ENCODE peak calls at places on chromosome 20, in six cellular contexts. H is body of pancreas, K is upper lobe of left lung, W is AG04450, N is right cardiac atrium, S is LNCaP clone FGC. F is an unnamed sample.

GRCh38 chr20:40276291-40276690 is 412.7 kb downstream of the MAFB start:
- DNase-seq in K (no peak), S (no peak), W (no peak), N (peak), H (no peak), F (no peak)

GRCh38 chr20:3226864-3227263 is 12.1 kb downstream of the SLC4A11 start:
- DNase-seq in K (no peak), H (no peak), S (no peak), N (no peak), W (no peak), F (no peak)

GRCh38 chr20:35523298-35523888 is 6.1 kb downstream of the C20orf173 start:
- DNase-seq in K (no peak), H (peak), N (no peak), S (no peak), W (no peak), F (no peak)

GRCh38 chr20:62190639-62191411 is 8.0 kb downstream of the MTG2 start:
- DNase-seq in K (no peak), N (no peak), W (no peak), H (no peak), S (no peak), F (no peak)

GRCh38 chr20:61437280-61438206 is 185.5 kb downstream of the CDH4 start:
- DNase-seq in N (peak), H (no peak), S (no peak), K (no peak), W (peak), F (no peak)

GRCh38 chr20:6502219-6502618 is 265.3 kb upstream of the BMP2 start:
- DNase-seq in K (no peak), H (no peak), W (no peak), S (no peak), N (no peak), F (no peak)

GRCh38 chr20:10513931-10514575 is 78.9 kb downstream of the SLX4IP start:
- DNase-seq in S (no peak), H (no peak), W (no peak), N (no peak), K (no peak), F (no peak)

GRCh38 chr20:12976720-12977633 is 31.8 kb upstream of the SPTLC3 start:
- DNase-seq in K (no peak), N (no peak), H (no peak), S (no peak), W (no peak), F (no peak)

GRCh38 chr20:58833921-58834320 is 16.8 kb downstream of the GNAS-AS1 start:
- DNase-seq in H (no peak), W (no peak), S (no peak), K (peak), N (no peak), F (no peak)

GRCh38 chr20:44104807-44105517 is 82.0 kb downstream of the JPH2 start:
- DNase-seq in H (peak), S (peak), N (no peak), W (peak), K (no peak), F (no peak)

GRCh38 chr20:60046011-60046413 is 87.8 kb downstream of the CDH26 start:
- DNase-seq in N (no peak), S (no peak), K (no peak), H (no peak), W (no peak), F (peak)

GRCh38 chr20:58306421-58307261 is 2.9 kb upstream of the RAB22A start:
- DNase-seq in K (no peak), H (peak), S (no peak), W (peak), N (no peak), F (no peak)

DNA sequence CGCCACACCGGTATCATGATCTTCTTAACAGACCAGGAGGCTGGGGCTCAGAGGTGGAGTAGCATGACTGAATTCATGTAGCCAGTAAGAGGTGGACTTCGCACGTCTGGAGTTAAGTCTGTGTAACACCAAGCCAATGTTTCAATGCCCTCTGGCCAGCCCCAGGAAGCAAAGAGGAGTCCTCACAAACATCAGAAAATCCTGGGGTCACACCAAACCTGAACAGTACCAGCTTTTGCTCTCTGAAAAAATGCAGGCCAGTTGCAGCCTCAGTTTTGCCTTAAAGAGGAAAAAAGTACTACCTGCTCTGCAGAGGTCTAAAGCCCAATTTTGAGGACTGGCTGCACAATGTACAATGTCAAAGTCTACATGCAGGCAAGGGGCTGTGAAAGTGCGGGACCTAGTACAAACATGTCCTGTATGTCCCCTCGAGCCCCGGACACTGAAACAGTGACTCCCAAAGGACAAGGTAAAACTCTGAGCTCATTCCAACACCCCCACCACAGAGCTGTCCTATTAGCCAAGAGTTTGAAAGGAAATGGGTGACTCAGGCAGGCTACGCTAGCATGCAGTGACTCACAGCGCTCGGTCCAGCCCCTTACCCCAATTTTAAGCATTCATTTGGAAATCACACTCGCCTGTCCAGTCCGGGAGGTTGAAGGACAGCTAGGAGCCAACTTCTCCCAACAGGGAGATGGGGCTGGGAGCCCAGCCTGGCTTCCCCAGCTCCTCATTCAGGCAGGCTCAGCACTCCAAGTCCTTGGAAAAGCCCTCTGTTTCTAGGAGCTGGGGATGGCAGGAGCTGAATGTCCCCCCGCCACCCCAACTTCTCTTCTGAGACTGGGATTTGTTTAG is 4.1 kb downstream of the SDC4 start:
- DNase-seq in H (peak), S (no peak), W (peak), N (peak), K (no peak), F (no peak)
- H3K4me3 ChIP-seq in H (no peak), S (peak), W (peak), N (peak), K (peak), F (peak)

DNA sequence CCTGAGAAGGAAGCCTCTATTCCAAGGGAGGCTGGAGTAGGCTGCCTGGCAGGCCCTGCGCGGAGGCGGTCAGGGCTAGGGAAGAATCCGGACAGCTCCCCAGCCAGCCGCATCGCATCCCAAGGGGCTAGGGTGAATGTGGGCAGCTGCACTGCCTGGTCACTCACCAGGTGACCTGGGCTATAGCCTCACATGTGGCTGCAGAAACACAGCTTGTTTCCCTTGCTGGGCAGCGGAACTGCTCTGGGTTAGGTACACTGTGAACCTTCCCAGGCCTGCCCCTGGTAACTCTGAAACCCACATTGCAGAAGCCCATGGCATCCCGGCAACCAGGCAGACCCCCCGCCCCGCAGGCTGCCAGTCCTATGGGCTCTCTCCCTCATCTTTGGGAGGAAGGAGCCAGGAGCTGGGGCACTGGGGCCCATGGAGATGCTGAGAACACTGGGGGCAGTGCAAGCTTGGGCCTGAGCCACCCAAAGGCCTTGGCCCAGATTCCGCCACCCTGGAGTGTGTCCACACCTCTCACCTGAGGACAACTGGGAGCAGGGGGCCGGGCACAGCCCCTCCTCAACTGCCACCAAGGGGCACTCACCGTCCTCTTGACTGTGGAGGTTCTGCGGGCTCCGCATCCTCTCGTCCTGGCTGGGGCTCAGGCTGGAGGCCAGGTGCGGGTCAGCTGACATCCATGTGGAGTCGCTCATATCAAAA is 111.0 kb downstream of the NOL4L start:
- DNase-seq in H (no peak), W (no peak), N (no peak), S (no peak), K (peak), F (no peak)
- H3K4me3 ChIP-seq in H (no peak), W (peak), N (peak), S (no peak), K (peak), F (peak)

GRCh38 chr20:51540585-51540984 is 1.9 kb downstream of the NFATC2 start:
- DNase-seq in H (no peak), N (no peak), K (no peak), W (no peak), S (no peak), F (no peak)

GRCh38 chr20:51542033-51542893 is at the start of gene NFATC2:
- DNase-seq in H (peak), S (no peak), W (no peak), N (peak), K (peak), F (no peak)

GRCh38 chr20:51545515-51545914 is 3.0 kb upstream of the NFATC2 start:
- DNase-seq in H (no peak), S (no peak), W (no peak), K (no peak), N (no peak), F (no peak)

GRCh38 chr20:51541189-51542032 is 1.1 kb downstream of the NFATC2 start:
- DNase-seq in W (no peak), K (no peak), H (peak), N (peak), S (no peak), F (no peak)

GRCh38 chr20:51542894-51543788 is 622 bp upstream of the NFATC2 start:
- DNase-seq in S (no peak), K (peak), N (no peak), H (peak), W (no peak), F (no peak)
- H3K4me3 ChIP-seq in S (peak), K (peak), N (peak), H (no peak), W (peak), F (peak)

DNA sequence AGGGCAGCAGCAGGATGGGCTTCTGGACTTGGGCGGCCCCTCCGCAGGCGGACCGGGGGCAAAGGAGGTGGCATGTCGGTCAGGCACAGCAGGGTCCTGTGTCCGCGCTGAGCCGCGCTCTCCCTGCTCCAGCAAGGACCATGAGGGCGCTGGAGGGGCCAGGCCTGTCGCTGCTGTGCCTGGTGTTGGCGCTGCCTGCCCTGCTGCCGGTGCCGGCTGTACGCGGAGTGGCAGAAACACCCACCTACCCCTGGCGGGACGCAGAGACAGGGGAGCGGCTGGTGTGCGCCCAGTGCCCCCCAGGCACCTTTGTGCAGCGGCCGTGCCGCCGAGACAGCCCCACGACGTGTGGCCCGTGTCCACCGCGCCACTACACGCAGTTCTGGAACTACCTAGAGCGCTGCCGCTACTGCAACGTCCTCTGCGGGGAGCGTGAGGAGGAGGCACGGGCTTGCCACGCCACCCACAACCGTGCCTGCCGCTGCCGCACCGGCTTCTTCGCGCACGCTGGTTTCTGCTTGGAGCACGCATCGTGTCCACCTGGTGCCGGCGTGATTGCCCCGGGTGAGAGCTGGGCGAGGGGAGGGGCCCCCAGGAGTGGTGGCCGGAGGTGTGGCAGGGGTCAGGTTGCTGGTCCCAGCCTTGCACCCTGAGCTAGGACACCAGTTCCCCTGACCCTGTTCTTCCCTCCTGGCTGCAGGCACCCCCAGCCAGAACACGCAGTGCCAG is at the start of gene TNFRSF6B:
- DNase-seq in W (no peak), K (peak), N (no peak), H (no peak), S (no peak), F (no peak)
- H3K4me3 ChIP-seq in W (peak), K (peak), N (no peak), H (no peak), S (no peak), F (peak)

GRCh38 chr20:56628015-56628872 is 862 bp upstream of the TFAP2C start:
- DNase-seq in S (no peak), H (peak), N (no peak), K (peak), W (no peak), F (no peak)
- H3K4me3 ChIP-seq in S (peak), H (no peak), N (peak), K (peak), W (no peak), F (no peak)

DNA sequence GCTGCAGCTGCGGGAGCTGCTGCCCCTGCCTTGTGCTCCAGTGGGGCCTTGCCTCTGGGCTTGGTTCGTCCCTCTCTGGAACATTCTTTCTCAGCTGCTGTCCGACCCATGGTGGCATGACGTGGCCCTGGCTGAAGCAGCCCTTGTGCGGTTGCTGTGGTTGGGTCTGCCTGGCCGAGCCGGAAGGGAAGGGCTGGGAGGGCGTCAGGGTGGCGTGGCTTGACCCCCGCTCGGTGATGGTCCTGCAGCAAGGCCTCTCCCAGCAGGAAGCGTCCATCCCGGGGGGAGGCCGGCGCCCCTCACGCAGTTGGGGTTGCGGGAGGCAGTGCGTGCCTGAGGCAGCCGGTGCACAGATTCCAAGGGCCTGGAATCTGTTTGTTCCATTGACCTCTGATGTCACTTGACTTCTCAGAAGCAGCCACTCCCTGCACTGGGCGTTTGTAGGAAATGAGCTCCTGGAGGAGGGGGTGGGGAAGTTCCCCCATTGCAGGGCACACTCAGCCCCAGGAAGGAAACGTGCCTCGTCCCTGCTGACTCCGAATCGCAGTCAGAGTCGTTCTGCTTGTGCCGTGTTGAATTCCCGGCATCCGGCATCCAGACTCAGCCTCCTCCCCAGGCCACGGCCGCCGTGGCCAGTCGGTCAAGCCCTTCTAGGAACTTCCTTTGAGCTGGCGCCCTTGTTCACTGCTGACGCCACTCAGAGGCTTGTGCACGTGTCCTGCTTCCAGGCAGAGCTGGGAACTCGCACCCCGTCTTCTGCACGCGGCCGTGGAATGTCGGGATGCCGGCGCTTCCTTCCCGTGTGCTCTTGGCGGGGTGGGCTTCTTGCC is 9.7 kb upstream of the TNFRSF6B start:
- DNase-seq in H (peak), W (peak), K (peak), N (peak), S (no peak), F (peak)
- H3K4me3 ChIP-seq in H (no peak), W (no peak), K (peak), N (no peak), S (no peak), F (no peak)

DNA sequence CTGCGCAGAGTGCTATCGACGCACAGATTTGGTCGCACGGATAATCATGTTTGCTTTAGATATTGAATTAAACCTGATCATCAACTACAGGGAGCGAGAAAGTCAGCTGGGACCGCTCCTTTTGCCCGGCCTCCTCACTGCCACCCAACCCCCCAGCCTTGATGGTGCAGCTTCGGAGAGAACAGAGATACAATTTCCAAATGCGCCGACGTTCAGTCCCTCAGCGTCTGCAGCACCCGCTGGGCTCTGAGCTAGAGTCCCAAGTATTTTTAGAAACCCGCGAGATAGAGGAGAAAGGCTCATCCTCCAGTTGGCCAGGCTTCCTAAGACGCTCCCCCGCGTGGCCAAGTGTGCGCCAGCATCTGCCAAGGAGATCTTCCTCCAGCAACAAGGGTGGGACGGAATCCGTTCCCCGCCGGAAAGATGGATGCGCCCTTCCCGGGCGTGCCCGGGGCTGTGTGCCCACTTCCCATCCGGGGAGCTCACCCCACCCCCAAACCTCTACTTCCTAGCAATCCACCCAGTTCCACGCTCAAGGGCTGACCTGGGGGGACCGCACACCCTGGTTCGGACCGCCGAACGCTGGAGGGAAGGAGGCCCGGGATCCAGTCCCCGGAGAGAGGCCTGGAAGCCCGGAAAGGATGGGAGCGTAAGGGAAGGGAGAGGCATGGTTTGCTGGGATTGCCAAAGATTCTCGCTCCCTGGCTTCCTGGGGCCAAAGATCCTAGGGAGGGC is 4.1 kb downstream of the NKX2-2 start:
- DNase-seq in W (no peak), S (no peak), N (no peak), H (no peak), K (peak), F (no peak)
- H3K4me3 ChIP-seq in W (peak), S (no peak), N (peak), H (no peak), K (peak), F (no peak)

GRCh38 chr20:46119028-46119546 is 973 bp downstream of the CD40 start:
- DNase-seq in W (no peak), N (no peak), K (no peak), H (no peak), S (no peak), F (no peak)
- H3K4me3 ChIP-seq in W (no peak), N (peak), K (peak), H (no peak), S (no peak), F (no peak)

GRCh38 chr20:826695-827323 is 6.7 kb upstream of the FAM110A start:
- DNase-seq in K (no peak), S (no peak), H (no peak), N (no peak), W (no peak), F (no peak)

GRCh38 chr20:830011-830521 is 3.4 kb upstream of the FAM110A start:
- DNase-seq in S (no peak), N (no peak), K (no peak), W (no peak), H (no peak), F (no peak)

GRCh38 chr20:831251-831650 is 2.3 kb upstream of the FAM110A start:
- DNase-seq in H (no peak), S (no peak), K (no peak), N (no peak), W (no peak), F (no peak)

GRCh38 chr20:829531-829930 is 4.0 kb upstream of the FAM110A start:
- DNase-seq in H (no peak), S (no peak), K (no peak), W (no peak), N (no peak), F (no peak)

DNA sequence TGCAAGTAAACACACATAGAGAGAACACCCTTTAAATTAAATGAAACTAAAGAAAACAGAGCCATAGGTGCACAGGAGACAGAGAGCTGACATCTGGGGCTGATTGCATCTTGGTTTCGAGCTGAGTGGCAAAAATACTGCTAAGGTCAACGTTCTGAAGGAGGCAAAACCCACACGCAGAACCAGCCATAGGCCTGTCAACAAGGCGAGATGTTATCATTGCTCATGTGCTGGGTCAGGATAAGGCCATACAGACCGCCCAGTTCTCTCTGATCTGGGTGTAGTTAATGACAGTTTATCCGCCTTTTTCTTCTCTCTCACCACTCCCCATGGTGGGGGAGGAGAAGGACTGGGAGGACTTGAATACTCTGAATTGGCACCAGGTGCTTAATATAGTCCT is 4.5 kb upstream of the FAM110A start:
- DNase-seq in N (no peak), H (no peak), K (no peak), W (no peak), S (no peak), F (no peak)
- H3K4me3 ChIP-seq in N (no peak), H (no peak), K (no peak), W (no peak), S (no peak), F (no peak)

F was measured in retinal pigment epithelial cell.